ENCODE peak calls at places on chromosomes 1 and 21, in seven cellular contexts. One of them, this sample, is unnamed.

GRCh38 chr1:7478797-7479499 is 292.1 kb upstream of the VAMP3 start:
- DNase-seq in GM12878: no peak
- DNase-seq in H1: no peak
- DNase-seq in HCT116: no peak
- DNase-seq in HepG2: no peak
- DNase-seq in K562: no peak
- DNase-seq in SK-N-SH: no peak
- DNase-seq in this sample: peak; percentile 12

GRCh38 chr21:26982767-26983166 is 15.9 kb upstream of the ADAMTS5 start:
- DNase-seq in GM12878: no peak
- DNase-seq in H1: no peak
- DNase-seq in HCT116: no peak
- DNase-seq in HepG2: no peak
- DNase-seq in K562: no peak
- DNase-seq in SK-N-SH: no peak
- DNase-seq in this sample: no peak

GRCh38 chr1:82517586-82517985 is 716.9 kb downstream of the ADGRL2 start:
- DNase-seq in GM12878: no peak
- DNase-seq in H1: no peak
- DNase-seq in HCT116: no peak
- DNase-seq in HepG2: no peak
- DNase-seq in K562: no peak
- DNase-seq in SK-N-SH: no peak
- DNase-seq in this sample: peak; percentile 36

GRCh38 chr21:46096997-46097825 is 701 bp upstream of the COL6A2 start:
- DNase-seq in GM12878: no peak
- DNase-seq in H1: peak; percentile 53
- DNase-seq in HCT116: no peak
- DNase-seq in HepG2: no peak
- DNase-seq in K562: peak; percentile 10
- DNase-seq in SK-N-SH: no peak
- DNase-seq in this sample: no peak

GRCh38 chr21:16473965-16474364 is 744.2 kb downstream of the USP25 start:
- DNase-seq in GM12878: no peak
- DNase-seq in H1: no peak
- DNase-seq in HCT116: no peak
- DNase-seq in HepG2: no peak
- DNase-seq in K562: no peak
- DNase-seq in SK-N-SH: no peak
- DNase-seq in this sample: no peak

GRCh38 chr21:16310191-16310590 is 580.4 kb downstream of the USP25 start:
- DNase-seq in GM12878: no peak
- DNase-seq in H1: no peak
- DNase-seq in HCT116: no peak
- DNase-seq in HepG2: no peak
- DNase-seq in K562: no peak
- DNase-seq in SK-N-SH: no peak
- DNase-seq in this sample: no peak

GRCh38 chr1:205304695-205305070 is 16.9 kb downstream of the NUAK2 start:
- DNase-seq in GM12878: no peak
- DNase-seq in H1: no peak
- DNase-seq in HCT116: no peak
- DNase-seq in HepG2: no peak
- DNase-seq in K562: no peak
- DNase-seq in SK-N-SH: no peak
- DNase-seq in this sample: no peak

GRCh38 chr1:154553056-154553822 is 5.2 kb downstream of the UBE2Q1 start:
- DNase-seq in GM12878: no peak
- DNase-seq in H1: no peak
- DNase-seq in HCT116: no peak
- DNase-seq in HepG2: no peak
- DNase-seq in K562: no peak
- DNase-seq in SK-N-SH: no peak
- DNase-seq in this sample: no peak

GRCh38 chr21:46115441-46116188 is 17.7 kb downstream of the COL6A2 start:
- DNase-seq in GM12878: no peak
- DNase-seq in H1: no peak
- DNase-seq in HCT116: no peak
- DNase-seq in HepG2: no peak
- DNase-seq in K562: no peak
- DNase-seq in SK-N-SH: peak; percentile 21
- DNase-seq in this sample: no peak

GRCh38 chr1:210448293-210448892 is 119.7 kb downstream of the HHAT start:
- DNase-seq in GM12878: no peak
- DNase-seq in H1: no peak
- DNase-seq in HCT116: peak; percentile 33
- DNase-seq in HepG2: peak; percentile 14
- DNase-seq in K562: peak; percentile 33
- DNase-seq in SK-N-SH: peak; percentile 60
- DNase-seq in this sample: peak; percentile 33

GRCh38 chr1:86460998-86461397 is 7.7 kb upstream of the CLCA1 start:
- DNase-seq in GM12878: no peak
- DNase-seq in H1: no peak
- DNase-seq in HCT116: no peak
- DNase-seq in HepG2: no peak
- DNase-seq in K562: peak; percentile 45
- DNase-seq in SK-N-SH: no peak
- DNase-seq in this sample: no peak

GRCh38 chr21:34122047-34122446 is 48.7 kb downstream of the MRPS6 start:
- DNase-seq in GM12878: no peak
- DNase-seq in H1: no peak
- DNase-seq in HCT116: no peak
- DNase-seq in HepG2: no peak
- DNase-seq in K562: no peak
- DNase-seq in SK-N-SH: no peak
- DNase-seq in this sample: peak; percentile 51

GRCh38 chr1:205538211-205538840 is 33.9 kb downstream of the CDK18 start:
- DNase-seq in GM12878: no peak
- DNase-seq in H1: peak; percentile 42
- DNase-seq in HCT116: no peak
- DNase-seq in HepG2: no peak
- DNase-seq in K562: no peak
- DNase-seq in SK-N-SH: no peak
- DNase-seq in this sample: no peak

GRCh38 chr1:77360256-77360655 is 78.4 kb downstream of the AK5 start:
- DNase-seq in GM12878: no peak
- DNase-seq in H1: no peak
- DNase-seq in HCT116: no peak
- DNase-seq in HepG2: no peak
- DNase-seq in K562: no peak
- DNase-seq in SK-N-SH: no peak
- DNase-seq in this sample: no peak

GRCh38 chr1:223849352-223849751 is 3.6 kb upstream of the TP53BP2 start:
- DNase-seq in GM12878: no peak
- DNase-seq in H1: no peak
- DNase-seq in HCT116: no peak
- DNase-seq in HepG2: no peak
- DNase-seq in K562: no peak
- DNase-seq in SK-N-SH: no peak
- DNase-seq in this sample: no peak

GRCh38 chr1:21573475-21573874 is 64.3 kb downstream of the ALPL start:
- DNase-seq in GM12878: no peak
- DNase-seq in H1: no peak
- DNase-seq in HCT116: no peak
- DNase-seq in HepG2: no peak
- DNase-seq in K562: no peak
- DNase-seq in SK-N-SH: no peak
- DNase-seq in this sample: no peak

GRCh38 chr1:972726-973458 is 6.6 kb downstream of the PLEKHN1 start:
- DNase-seq in GM12878: no peak
- DNase-seq in H1: no peak
- DNase-seq in HCT116: no peak
- DNase-seq in HepG2: no peak
- DNase-seq in K562: no peak
- DNase-seq in SK-N-SH: no peak
- DNase-seq in this sample: no peak

GRCh38 chr1:55064071-55064581 is 24.8 kb downstream of the PCSK9 start:
- DNase-seq in GM12878: no peak
- DNase-seq in H1: no peak
- DNase-seq in HCT116: no peak
- DNase-seq in HepG2: no peak
- DNase-seq in K562: no peak
- DNase-seq in SK-N-SH: peak; percentile 61
- DNase-seq in this sample: no peak

GRCh38 chr1:203148579-203148978 is 21.1 kb downstream of the ADORA1 start:
- DNase-seq in GM12878: no peak
- DNase-seq in H1: no peak
- DNase-seq in HCT116: no peak
- DNase-seq in HepG2: no peak
- DNase-seq in K562: no peak
- DNase-seq in SK-N-SH: no peak
- DNase-seq in this sample: no peak

GRCh38 chr1:203146537-203146936 is 19.0 kb downstream of the ADORA1 start:
- DNase-seq in GM12878: no peak
- DNase-seq in H1: no peak
- DNase-seq in HCT116: no peak
- DNase-seq in HepG2: no peak
- DNase-seq in K562: no peak
- DNase-seq in SK-N-SH: no peak
- DNase-seq in this sample: no peak

GRCh38 chr1:203148127-203148526 is 20.6 kb downstream of the ADORA1 start:
- DNase-seq in GM12878: no peak
- DNase-seq in H1: no peak
- DNase-seq in HCT116: peak; percentile 16
- DNase-seq in HepG2: peak; percentile 20
- DNase-seq in K562: peak; percentile 61
- DNase-seq in SK-N-SH: no peak
- DNase-seq in this sample: peak; percentile 76

GRCh38 chr1:203146042-203146369 is 18.5 kb downstream of the ADORA1 start:
- DNase-seq in GM12878: no peak
- DNase-seq in H1: no peak
- DNase-seq in HCT116: no peak
- DNase-seq in HepG2: no peak
- DNase-seq in K562: no peak
- DNase-seq in SK-N-SH: no peak
- DNase-seq in this sample: no peak

GRCh38 chr1:203147376-203147775 is 19.9 kb downstream of the ADORA1 start:
- DNase-seq in GM12878: no peak
- DNase-seq in H1: no peak
- DNase-seq in HCT116: no peak
- DNase-seq in HepG2: no peak
- DNase-seq in K562: no peak
- DNase-seq in SK-N-SH: no peak
- DNase-seq in this sample: no peak
- TF ChIP-seq JUND in GM12878: no peak
- TF ChIP-seq JUND in H1: no peak
- TF ChIP-seq JUND in HCT116: no peak
- TF ChIP-seq JUND in HepG2: no peak
- TF ChIP-seq JUND in K562: no peak
- TF ChIP-seq JUND in SK-N-SH: no peak
- TF ChIP-seq JUND in this sample: no peak

GRCh38 chr1:101262601-101263348 is 26.0 kb downstream of the S1PR1 start:
- DNase-seq in GM12878: no peak
- DNase-seq in H1: no peak
- DNase-seq in HCT116: no peak
- DNase-seq in HepG2: no peak
- DNase-seq in K562: no peak
- DNase-seq in SK-N-SH: no peak
- DNase-seq in this sample: no peak

GRCh38 chr1:101261629-101262028 is 24.8 kb downstream of the S1PR1 start:
- DNase-seq in GM12878: no peak
- DNase-seq in H1: no peak
- DNase-seq in HCT116: no peak
- DNase-seq in HepG2: no peak
- DNase-seq in K562: no peak
- DNase-seq in SK-N-SH: no peak
- DNase-seq in this sample: no peak

GRCh38 chr1:101267082-101267481 is 30.3 kb downstream of the S1PR1 start:
- DNase-seq in GM12878: no peak
- DNase-seq in H1: no peak
- DNase-seq in HCT116: no peak
- DNase-seq in HepG2: no peak
- DNase-seq in K562: no peak
- DNase-seq in SK-N-SH: no peak
- DNase-seq in this sample: no peak

GRCh38 chr1:101262060-101262459 is 25.2 kb downstream of the S1PR1 start:
- DNase-seq in GM12878: no peak
- DNase-seq in H1: no peak
- DNase-seq in HCT116: no peak
- DNase-seq in HepG2: no peak
- DNase-seq in K562: no peak
- DNase-seq in SK-N-SH: no peak
- DNase-seq in this sample: no peak

GRCh38 chr1:101264699-101265098 is 27.9 kb downstream of the S1PR1 start:
- DNase-seq in GM12878: no peak
- DNase-seq in H1: no peak
- DNase-seq in HCT116: no peak
- DNase-seq in HepG2: no peak
- DNase-seq in K562: no peak
- DNase-seq in SK-N-SH: peak; percentile 15
- DNase-seq in this sample: no peak
- TF ChIP-seq JUND in GM12878: no peak
- TF ChIP-seq JUND in H1: no peak
- TF ChIP-seq JUND in HCT116: no peak
- TF ChIP-seq JUND in HepG2: no peak
- TF ChIP-seq JUND in K562: no peak
- TF ChIP-seq JUND in SK-N-SH: no peak
- TF ChIP-seq JUND in this sample: no peak

DNA sequence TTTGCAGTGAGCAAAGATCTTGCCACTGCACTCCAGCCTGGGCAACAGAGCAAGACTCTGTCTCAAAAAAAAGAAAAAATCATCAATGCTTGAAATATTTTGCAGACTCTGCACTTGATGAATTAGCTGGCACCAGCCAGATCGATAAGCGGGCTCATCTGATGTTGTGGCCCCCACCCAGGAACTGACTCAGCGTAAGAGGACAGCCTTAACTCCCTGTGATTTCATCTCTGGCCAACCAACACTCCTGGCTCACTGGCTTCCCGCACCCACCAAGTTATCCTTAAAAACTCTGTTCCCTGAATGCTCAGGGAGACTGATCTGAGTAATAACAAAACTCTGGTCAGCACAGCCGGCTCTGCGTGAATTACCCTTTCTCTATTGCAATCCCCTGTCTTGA is 98.9 kb downstream of the SPSB1 start:
- DNase-seq in GM12878: no peak
- DNase-seq in H1: no peak
- DNase-seq in HCT116: no peak
- DNase-seq in HepG2: no peak
- DNase-seq in K562: no peak
- DNase-seq in SK-N-SH: no peak
- DNase-seq in this sample: no peak
- TF ChIP-seq JUND in GM12878: no peak
- TF ChIP-seq JUND in H1: no peak
- TF ChIP-seq JUND in HCT116: no peak
- TF ChIP-seq JUND in HepG2: no peak
- TF ChIP-seq JUND in K562: peak; percentile 33
- TF ChIP-seq JUND in SK-N-SH: no peak
- TF ChIP-seq JUND in this sample: no peak

DNA sequence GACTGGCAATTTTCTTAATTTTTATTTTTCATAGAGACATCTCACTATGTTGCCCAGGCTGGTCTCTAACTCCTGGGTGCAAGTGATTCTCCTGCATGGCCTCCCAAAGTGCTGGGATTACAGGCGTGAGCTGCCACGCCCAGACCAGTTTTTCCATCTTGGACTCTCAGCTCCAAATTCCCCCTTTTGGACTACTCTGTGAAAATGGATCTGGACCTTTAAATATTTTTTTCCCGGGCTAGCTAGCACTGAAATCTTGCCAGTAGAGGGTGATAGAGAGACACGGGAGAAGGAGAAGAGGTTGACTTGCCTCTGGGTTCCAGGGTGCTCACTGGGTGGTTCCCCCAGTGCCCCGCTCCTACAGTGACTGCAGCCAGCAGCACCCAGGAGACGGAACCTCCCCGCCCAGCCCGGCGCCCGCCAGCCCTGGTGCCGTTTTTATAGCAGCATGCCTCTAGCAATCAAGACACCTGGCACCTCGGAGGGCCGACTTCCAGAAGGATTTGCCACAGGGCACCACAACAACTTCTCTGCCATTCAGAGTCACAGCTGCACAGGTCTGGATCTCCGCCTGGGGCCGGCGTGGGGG is 34.7 kb upstream of the SCCPDH start:
- DNase-seq in GM12878: peak; percentile 34
- DNase-seq in H1: peak; percentile 74
- DNase-seq in HCT116: peak; percentile 52
- DNase-seq in HepG2: peak; percentile 77
- DNase-seq in K562: peak; percentile 74
- DNase-seq in SK-N-SH: peak; percentile 88
- DNase-seq in this sample: peak; percentile 89
- TF ChIP-seq JUND in GM12878: no peak
- TF ChIP-seq JUND in H1: no peak
- TF ChIP-seq JUND in HCT116: no peak
- TF ChIP-seq JUND in HepG2: no peak
- TF ChIP-seq JUND in K562: no peak
- TF ChIP-seq JUND in SK-N-SH: no peak
- TF ChIP-seq JUND in this sample: no peak

This sample was measured in T47D.